ENCODE peak calls at places on chromosome 14, in five cellular contexts. W, I, A, T and N are unnamed samples.

GRCh38 chr14:37034410-37035285 is 137.8 kb downstream of the SLC25A21 start:
- DNase-seq in W (peak), I (no peak), A (peak), T (no peak), N (no peak)

GRCh38 chr14:57486767-57487379 is 6.8 kb downstream of the CCDC198 start:
- DNase-seq in W (peak), I (peak), A (peak), T (no peak), N (no peak)

GRCh38 chr14:32259368-32260013 is 56.4 kb upstream of the RNU6-8 start:
- DNase-seq in W (peak), I (peak), A (peak), T (no peak), N (no peak)

GRCh38 chr14:69666698-69667211 is 55.4 kb downstream of the SUSD6 start:
- DNase-seq in W (no peak), I (no peak), A (no peak), T (no peak), N (no peak)

GRCh38 chr14:96686126-96686525 is 111.1 kb upstream of the VRK1 start:
- DNase-seq in W (no peak), I (no peak), A (no peak), T (no peak), N (no peak)

GRCh38 chr14:103495854-103496253 is 26.8 kb downstream of the CKB start:
- DNase-seq in W (no peak), I (no peak), A (no peak), T (no peak), N (no peak)

GRCh38 chr14:69612759-69613145 is 1.4 kb downstream of the SUSD6 start:
- DNase-seq in W (peak), I (peak), A (no peak), T (no peak), N (no peak)

GRCh38 chr14:72476657-72477499 is 417.0 kb downstream of the DPF3 start:
- DNase-seq in W (peak), I (peak), A (no peak), T (no peak), N (no peak)

GRCh38 chr14:83395321-83395720 is 1861.7 kb upstream of the SEL1L start:
- DNase-seq in W (no peak), I (peak), A (no peak), T (no peak), N (no peak)

GRCh38 chr14:32697704-32698103 is 241.0 kb upstream of the NPAS3 start:
- DNase-seq in W (peak), I (peak), A (no peak), T (no peak), N (no peak)

GRCh38 chr14:103432627-103433026 is 47.4 kb downstream of the MARK3 start:
- DNase-seq in W (no peak), I (no peak), A (no peak), T (no peak), N (no peak)

GRCh38 chr14:64745511-64746041 is 41.4 kb downstream of the PLEKHG3 start:
- DNase-seq in W (no peak), I (no peak), A (no peak), T (no peak), N (no peak)

GRCh38 chr14:73786632-73786941 is 65.0 kb upstream of the PTGR2 start:
- DNase-seq in W (peak), I (no peak), A (no peak), T (peak), N (peak)

GRCh38 chr14:85195872-85196477 is 334.0 kb upstream of the FLRT2 start:
- DNase-seq in W (peak), I (peak), A (no peak), T (no peak), N (no peak)

GRCh38 chr14:61526405-61527312 is 168.7 kb upstream of the HIF1A start:
- DNase-seq in W (no peak), I (peak), A (no peak), T (peak), N (no peak)

GRCh38 chr14:77041837-77042557 is 13.5 kb upstream of the IRF2BPL start:
- DNase-seq in W (peak), I (peak), A (peak), T (peak), N (no peak)

GRCh38 chr14:37593496-37594237 is 1.4 kb downstream of the FOXA1 start:
- DNase-seq in W (no peak), I (peak), A (no peak), T (no peak), N (no peak)

GRCh38 chr14:75562048-75562447 is 16.4 kb upstream of the FLVCR2 start:
- DNase-seq in W (peak), I (peak), A (no peak), T (no peak), N (no peak)

GRCh38 chr14:75022655-75023054 is 19.9 kb downstream of the EIF2B2 start:
- DNase-seq in W (peak), I (no peak), A (no peak), T (peak), N (peak)

GRCh38 chr14:91244501-91244901 is at the start of gene GPR68:
- DNase-seq in W (peak), I (no peak), A (peak), T (peak), N (no peak)

GRCh38 chr14:68979722-68980552 is 835 bp upstream of the ACTN1 start:
- DNase-seq in W (peak), I (peak), A (no peak), T (peak), N (peak)

GRCh38 chr14:100592972-100593371 is 5.8 kb upstream of the BEGAIN start:
- DNase-seq in W (no peak), I (no peak), A (no peak), T (peak), N (no peak)

GRCh38 chr14:54622189-54622958 is 55.4 kb downstream of the SAMD4A start:
- DNase-seq in W (no peak), I (no peak), A (no peak), T (no peak), N (no peak)

GRCh38 chr14:37045340-37046061 is 126.9 kb downstream of the SLC25A21 start:
- DNase-seq in W (no peak), I (no peak), A (no peak), T (no peak), N (no peak)

GRCh38 chr14:32254952-32255679 is 52.0 kb upstream of the RNU6-8 start:
- DNase-seq in W (peak), I (peak), A (peak), T (peak), N (peak)

GRCh38 chr14:76923422-76924362 is 97.5 kb downstream of the LRRC74A start:
- DNase-seq in W (no peak), I (no peak), A (no peak), T (no peak), N (no peak)

GRCh38 chr14:29475641-29476040 is 452.0 kb downstream of the PRKD1 start:
- DNase-seq in W (no peak), I (peak), A (no peak), T (no peak), N (no peak)

GRCh38 chr14:96268426-96269358 is 12.7 kb downstream of the BDKRB1 start:
- DNase-seq in W (peak), I (peak), A (peak), T (peak), N (no peak)

GRCh38 chr14:104436741-104437701 is 142.5 kb upstream of the C14orf180 start:
- DNase-seq in W (no peak), I (no peak), A (no peak), T (no peak), N (no peak)

GRCh38 chr14:86782092-86782580 is 1210.8 kb downstream of the GALC start:
- DNase-seq in W (no peak), I (no peak), A (no peak), T (no peak), N (no peak)

DNA sequence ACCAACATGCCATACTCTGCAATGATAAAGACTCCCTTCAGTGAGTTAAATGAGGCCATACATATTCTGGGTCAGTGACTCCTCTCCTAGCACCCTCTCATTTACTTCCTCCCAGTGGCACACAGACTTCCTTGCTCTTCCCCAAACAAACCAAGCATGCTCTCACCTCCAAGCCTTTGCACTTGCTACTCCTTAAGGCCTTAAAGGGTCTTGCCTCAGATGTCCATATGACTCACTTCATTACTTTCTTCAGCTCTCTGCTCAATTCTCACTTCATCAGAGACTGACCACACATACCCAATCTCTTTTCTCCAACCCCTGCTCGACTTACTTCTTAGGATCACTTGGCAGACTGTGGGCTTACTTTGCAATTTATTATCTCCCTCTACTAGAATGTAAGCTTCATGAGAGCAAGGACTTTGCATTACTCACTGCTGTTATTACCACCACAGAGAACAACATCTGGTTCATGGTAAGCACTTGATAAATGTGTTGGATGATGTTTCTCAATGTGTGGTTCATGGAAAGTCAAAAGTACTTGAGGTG is 22.8 kb downstream of the DDX24 start:
- DNase-seq in W (no peak), I (no peak), A (no peak), T (no peak), N (no peak)
- TF ChIP-seq CTCF in W (no peak), I (no peak), A (no peak), T (no peak), N (no peak)

GRCh38 chr14:45156067-45156466 is 20.3 kb downstream of the FANCM start:
- DNase-seq in W (no peak), I (no peak), A (no peak), T (no peak), N (no peak)
- TF ChIP-seq CTCF in W (no peak), I (no peak), A (no peak), T (no peak), N (no peak)

DNA sequence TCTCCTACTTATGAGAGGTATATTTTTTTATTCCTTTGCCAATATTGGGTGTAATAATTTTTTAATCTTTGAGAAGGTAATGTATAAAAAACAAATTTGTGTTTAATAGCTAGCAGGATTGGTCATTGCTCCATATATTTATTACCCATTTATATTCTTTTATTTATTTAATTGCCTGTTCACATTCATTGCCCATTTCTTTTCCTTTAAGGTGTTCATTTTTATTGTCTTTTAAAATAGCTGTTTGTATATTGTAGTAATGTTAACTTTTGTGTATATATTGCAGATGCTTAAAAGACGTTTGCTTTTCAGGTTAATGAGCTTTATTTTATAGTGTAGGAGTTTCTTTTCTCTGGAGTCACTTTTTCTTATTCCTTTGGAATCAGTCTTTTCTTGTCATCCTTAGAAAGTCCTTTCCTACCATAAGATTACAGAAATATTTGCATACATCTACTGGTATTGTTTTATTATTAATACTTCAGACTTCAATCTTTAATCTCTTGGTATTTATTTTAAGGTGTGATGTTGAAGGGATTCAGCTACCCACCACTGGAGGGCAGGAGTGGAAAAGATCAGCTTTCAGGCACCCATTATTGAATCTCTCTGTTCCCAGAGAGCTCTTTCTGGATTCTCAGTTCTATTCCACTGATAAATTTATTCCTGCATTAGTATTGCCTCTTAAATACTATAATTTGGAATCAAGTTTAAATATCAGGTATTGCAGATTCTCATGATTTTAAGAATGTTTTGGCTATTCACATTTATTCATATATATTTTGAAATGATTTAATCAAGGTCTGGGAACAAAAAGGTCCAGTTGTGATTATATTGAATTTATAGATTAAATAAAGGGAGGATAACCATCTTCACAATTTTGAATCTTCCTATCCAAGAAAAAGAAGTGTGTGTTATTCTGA is 17.3 kb downstream of the PPM1A start:
- DNase-seq in W (peak), I (peak), A (no peak), T (no peak), N (no peak)
- TF ChIP-seq CTCF in W (peak), I (peak), A (peak), T (peak), N (peak)

GRCh38 chr14:99479160-99479902 is 1.3 kb downstream of the SETD3 start:
- DNase-seq in W (peak), I (no peak), A (no peak), T (no peak), N (no peak)
- TF ChIP-seq CTCF in W (no peak), I (no peak), A (no peak), T (no peak), N (no peak)

DNA sequence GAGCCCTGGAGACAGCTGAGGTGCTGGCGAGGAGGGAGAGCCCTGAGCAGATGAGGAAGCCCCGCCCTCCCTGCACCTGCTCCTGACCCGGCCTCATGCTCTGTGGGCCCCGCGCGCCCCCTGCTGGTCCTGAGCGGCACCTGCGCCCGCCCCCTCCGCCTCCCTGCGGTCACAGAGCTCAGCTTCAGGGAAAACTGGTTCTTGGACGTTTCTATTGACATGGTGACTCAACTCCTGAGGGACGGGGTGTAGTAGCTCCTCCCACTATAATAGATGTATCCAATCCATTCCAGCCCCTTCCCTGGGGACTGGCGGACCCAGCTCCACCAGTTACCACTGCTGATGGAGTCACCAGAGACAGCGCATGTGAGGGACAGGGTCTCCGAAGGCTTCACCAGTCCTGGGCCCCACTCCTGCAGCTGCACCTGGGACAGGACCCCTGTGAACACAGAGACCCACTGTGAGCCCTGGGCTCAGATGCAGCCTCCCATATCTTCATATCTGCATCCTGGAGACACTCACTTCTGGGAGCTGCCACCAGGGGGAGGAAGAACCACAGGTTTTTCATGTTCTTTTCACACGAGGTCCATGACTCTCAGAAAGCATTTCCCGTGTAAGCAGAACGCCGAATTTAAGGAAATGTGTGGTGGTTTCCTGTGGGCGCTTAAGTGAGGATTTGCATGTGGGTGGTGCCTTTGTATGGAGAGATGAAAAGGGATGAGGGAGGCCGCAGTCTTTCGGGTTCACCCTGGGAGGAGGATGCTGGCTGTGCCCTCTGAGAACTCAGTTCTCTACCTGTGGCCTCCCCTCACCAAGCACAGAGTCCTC is 1346.5 kb downstream of the TMEM121 start:
- DNase-seq in W (peak), I (peak), A (no peak), T (peak), N (no peak)
- TF ChIP-seq CTCF in W (peak), I (peak), A (peak), T (no peak), N (no peak)

DNA sequence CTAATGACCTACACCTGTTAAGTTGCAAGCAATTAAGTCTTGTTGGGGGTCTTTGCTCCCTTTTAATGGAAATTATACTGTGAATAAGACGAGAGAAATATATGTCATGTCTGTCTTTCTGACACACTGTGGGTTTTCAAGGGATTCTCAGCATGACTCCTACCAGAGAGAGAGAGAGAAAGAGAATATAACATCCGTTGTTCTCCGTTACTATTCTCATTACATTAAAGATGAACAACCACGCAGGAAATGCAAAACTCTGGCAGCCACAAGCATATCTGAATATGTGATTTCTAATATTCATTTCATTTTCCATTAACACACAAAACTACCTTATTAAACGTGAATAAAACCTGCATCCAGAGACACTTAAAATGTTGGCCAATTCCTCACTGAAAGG is 67.3 kb upstream of the EGLN3 start:
- DNase-seq in W (no peak), I (no peak), A (no peak), T (no peak), N (no peak)
- TF ChIP-seq CTCF in W (no peak), I (no peak), A (no peak), T (no peak), N (no peak)

GRCh38 chr14:55720796-55721195 is 140.8 kb downstream of the KTN1 start:
- DNase-seq in W (no peak), I (no peak), A (no peak), T (no peak), N (no peak)

GRCh38 chr14:55724736-55725135 is 144.7 kb downstream of the KTN1 start:
- DNase-seq in W (no peak), I (no peak), A (no peak), T (no peak), N (no peak)

GRCh38 chr14:55717621-55718020 is 137.6 kb downstream of the KTN1 start:
- DNase-seq in W (no peak), I (no peak), A (no peak), T (no peak), N (no peak)

GRCh38 chr14:55718551-55718950 is 138.5 kb downstream of the KTN1 start:
- DNase-seq in W (no peak), I (no peak), A (no peak), T (no peak), N (no peak)

GRCh38 chr14:55721353-55721752 is 141.3 kb downstream of the KTN1 start:
- DNase-seq in W (peak), I (peak), A (no peak), T (no peak), N (no peak)
- TF ChIP-seq CTCF in W (no peak), I (peak), A (no peak), T (no peak), N (peak)

DNA sequence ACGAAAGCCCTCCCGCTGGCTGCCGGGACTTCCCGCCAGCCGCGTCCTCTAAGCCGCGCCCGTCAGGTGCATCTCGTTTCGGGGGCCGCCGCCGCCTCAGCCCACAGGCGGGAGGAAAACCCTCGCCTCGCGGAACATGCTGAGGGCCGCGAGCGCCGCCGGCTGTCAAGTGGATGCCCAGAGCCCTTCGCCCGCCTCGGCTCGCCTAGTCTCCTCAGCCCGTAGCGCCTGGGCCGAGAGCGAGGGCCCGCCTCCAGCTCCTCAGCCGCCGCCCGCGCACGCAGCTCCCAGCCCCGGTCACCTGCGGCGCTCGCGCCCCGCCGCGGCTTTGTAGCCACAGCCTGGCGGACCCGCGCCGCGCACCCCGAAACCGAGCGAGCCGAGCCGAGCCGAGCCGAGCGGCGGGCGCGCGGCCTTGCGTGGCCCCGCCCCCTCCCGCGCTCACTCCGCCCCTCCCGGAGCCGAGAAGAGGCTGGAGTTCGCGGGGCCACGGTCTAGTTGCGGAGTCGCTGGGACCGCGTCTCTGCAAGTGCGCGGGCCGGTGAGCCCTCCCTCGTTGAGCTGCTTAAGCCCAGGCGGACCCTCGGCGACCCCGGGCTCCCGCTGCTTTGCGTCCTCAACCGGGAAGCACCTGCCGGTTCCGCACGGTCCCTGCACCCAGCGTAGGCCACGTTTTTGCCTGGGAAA is at the start of gene EML5:
- DNase-seq in W (peak), I (peak), A (peak), T (peak), N (peak)
- TF ChIP-seq CTCF in W (peak), I (peak), A (peak), T (peak), N (peak)